ENCODE peak calls at places on chromosomes 4 and X, in four cellular contexts. H is stomach, Y is transverse colon, X is A549. C is an unnamed sample.

GRCh38 chr4:112938461-112939058 is 110.9 kb upstream of the ANK2 start:
- DNase-seq in H (no peak), Y (no peak), X (peak; percentile 22), C (no peak)

GRCh38 chr4:122747883-122748282 is 15.4 kb downstream of the BBS12 start:
- DNase-seq in H (no peak), Y (no peak), X (no peak), C (no peak)

GRCh38 chrX:18616688-18617087 is 55.2 kb downstream of the RS1 start:
- DNase-seq in H (no peak), Y (peak; percentile 11), X (no peak), C (no peak)

GRCh38 chr4:20019310-20020015 is 232.2 kb upstream of the SLIT2 start:
- DNase-seq in H (no peak), Y (peak; percentile 10), X (no peak), C (no peak)

GRCh38 chr4:153335665-153336064 is 8.8 kb upstream of the MND1 start:
- DNase-seq in H (no peak), Y (no peak), X (no peak), C (no peak)

GRCh38 chr4:187283306-187283705 is 559.6 kb upstream of the FAT1 start:
- DNase-seq in H (no peak), Y (no peak), X (no peak), C (no peak)

GRCh38 chr4:107312366-107312765 is 276.3 kb upstream of the DKK2 start:
- DNase-seq in H (no peak), Y (no peak), X (no peak), C (no peak)

GRCh38 chr4:152643153-152644035 is 36.4 kb downstream of the TMEM154 start:
- DNase-seq in H (no peak), Y (peak; percentile 51), X (no peak), C (no peak)

GRCh38 chr4:184538023-184538599 is 63.8 kb upstream of the IRF2 start:
- DNase-seq in H (peak; percentile 91), Y (peak; percentile 89), X (peak; percentile 66), C (peak; percentile 97)

GRCh38 chrX:24982306-24982965 is 33.3 kb downstream of the ARX start:
- DNase-seq in H (no peak), Y (no peak), X (no peak), C (no peak)

GRCh38 chr4:45693746-45694145 is 430.1 kb downstream of the GABRG1 start:
- DNase-seq in H (peak; percentile 27), Y (no peak), X (no peak), C (no peak)

GRCh38 chrX:67780694-67781109 is 236.9 kb downstream of the AR start:
- DNase-seq in H (peak; percentile 36), Y (peak; percentile 27), X (no peak), C (peak; percentile 41)

GRCh38 chr4:26861434-26862186 is 969 bp downstream of the STIM2 start:
- DNase-seq in H (peak; percentile 76), Y (peak; percentile 82), X (peak; percentile 11), C (peak; percentile 36)

GRCh38 chr4:94711635-94712034 is 46.1 kb upstream of the BMPR1B start:
- DNase-seq in H (no peak), Y (no peak), X (no peak), C (no peak)

GRCh38 chr4:153205028-153205648 is 895 bp downstream of the TRIM2 start:
- DNase-seq in H (peak; percentile 47), Y (peak; percentile 76), X (no peak), C (no peak)

GRCh38 chrX:83339724-83340123 is 168.4 kb upstream of the POU3F4 start:
- DNase-seq in H (no peak), Y (no peak), X (no peak), C (no peak)

GRCh38 chr4:94665500-94666398 is 92.0 kb upstream of the BMPR1B start:
- DNase-seq in H (no peak), Y (no peak), X (peak; percentile 24), C (no peak)

GRCh38 chrX:53045002-53045401 is 3.6 kb upstream of the GPR173 start:
- DNase-seq in H (no peak), Y (no peak), X (no peak), C (no peak)

GRCh38 chrX:52359614-52360232 is 9.1 kb upstream of the XAGE2 start:
- DNase-seq in H (no peak), Y (no peak), X (no peak), C (no peak)

GRCh38 chr4:151099976-151100417 is 569 bp downstream of the RPS3A start:
- DNase-seq in H (no peak), Y (no peak), X (no peak), C (no peak)

GRCh38 chrX:6981718-6982406 is 165.7 kb upstream of the STS start:
- DNase-seq in H (no peak), Y (no peak), X (no peak), C (no peak)

GRCh38 chr4:112296949-112297483 is at the start of gene ALPK1:
- DNase-seq in H (no peak), Y (no peak), X (peak; percentile 71), C (peak; percentile 48)

GRCh38 chrX:24870143-24870542 is 145.6 kb downstream of the ARX start:
- DNase-seq in H (no peak), Y (no peak), X (no peak), C (no peak)

GRCh38 chrX:53798281-53798680 is 111.8 kb upstream of the HUWE1 start:
- DNase-seq in H (no peak), Y (no peak), X (no peak), C (no peak)

GRCh38 chr4:4270529-4270928 is 19.4 kb downstream of the LYAR start:
- DNase-seq in H (no peak), Y (no peak), X (no peak), C (no peak)

GRCh38 chr4:75723117-75723801 is 1.1 kb upstream of the USO1 start:
- DNase-seq in H (no peak), Y (no peak), X (no peak), C (no peak)

GRCh38 chr4:14856076-14856926 is 146.0 kb upstream of the CPEB2 start:
- DNase-seq in H (peak; percentile 58), Y (peak; percentile 65), X (peak; percentile 65), C (peak; percentile 17)

GRCh38 chrX:108397627-108398392 is 40.4 kb downstream of the COL4A6 start:
- DNase-seq in H (no peak), Y (no peak), X (no peak), C (no peak)

GRCh38 chr4:102757681-102758080 is 3.1 kb downstream of the MANBA start:
- DNase-seq in H (no peak), Y (no peak), X (no peak), C (no peak)

GRCh38 chr4:95268819-95269565 is 279.8 kb downstream of the UNC5C start:
- DNase-seq in H (no peak), Y (no peak), X (no peak), C (no peak)

GRCh38 chr4:62119195-62119594 is 919.1 kb downstream of the ADGRL3 start:
- DNase-seq in H (no peak), Y (no peak), X (no peak), C (no peak)

GRCh38 chrX:129957241-129958099 is 25.0 kb upstream of the BCORL1 start:
- DNase-seq in H (peak; percentile 70), Y (peak; percentile 78), X (peak; percentile 84), C (no peak)

GRCh38 chr4:40506066-40506465 is 123.6 kb downstream of the RBM47 start:
- DNase-seq in H (no peak), Y (no peak), X (no peak), C (no peak)

GRCh38 chr4:85147481-85148076 is 181.1 kb upstream of the WDFY3 start:
- DNase-seq in H (peak; percentile 46), Y (peak; percentile 24), X (peak; percentile 13), C (peak; percentile 47)

GRCh38 chr4:66376396-66376795 is 706.1 kb upstream of the EPHA5 start:
- DNase-seq in H (no peak), Y (no peak), X (no peak), C (no peak)

GRCh38 chrX:103666202-103667107 is 20.0 kb downstream of the MORF4L2 start:
- DNase-seq in H (no peak), Y (no peak), X (no peak), C (no peak)

GRCh38 chr4:109969087-109969486 is 56.4 kb downstream of the EGF start:
- DNase-seq in H (no peak), Y (no peak), X (no peak), C (no peak)

GRCh38 chr4:52574036-52574435 is 85.1 kb downstream of the USP46 start:
- DNase-seq in H (no peak), Y (no peak), X (no peak), C (no peak)

DNA sequence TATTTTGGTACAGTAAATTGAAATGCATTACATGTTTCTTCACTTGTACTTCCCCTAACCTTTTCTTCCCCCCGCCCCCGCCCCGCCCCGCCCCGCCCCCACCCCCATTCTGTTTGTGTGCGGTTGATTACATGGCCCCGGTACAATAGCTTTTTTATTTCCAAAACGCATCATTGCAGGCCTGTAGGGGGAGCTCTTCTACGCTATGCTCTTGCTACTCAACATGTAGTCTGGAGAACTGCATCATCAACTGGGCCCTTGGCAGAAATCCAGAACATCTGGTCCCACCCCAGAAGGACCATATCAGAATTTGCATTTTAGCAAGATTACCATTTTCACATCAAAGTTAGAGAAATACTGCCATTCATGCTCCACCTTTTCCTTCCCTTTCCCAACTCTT is 333.3 kb upstream of the DDX53 start:
- DNase-seq in H (no peak), Y (no peak), X (no peak), C (no peak)
- H3K4me3 ChIP-seq in H (no peak overlapping the region), Y (no peak overlapping the region), X (no peak overlapping the region), C (no peak overlapping the region)

GRCh38 chr4:10554694-10555093 is 97.5 kb upstream of the ZNF518B start:
- DNase-seq in H (peak; percentile 35), Y (peak; percentile 46), X (peak; percentile 8), C (peak; percentile 89)
- TF ChIP-seq POLR2A in H (no peak), Y (no peak), X (no peak), C (no peak)

GRCh38 chr4:73836373-73837269 is at the start of gene CXCL6:
- DNase-seq in H (peak; percentile 48), Y (peak; percentile 28), X (no peak), C (peak; percentile 12)

GRCh38 chr4:73831569-73831968 is 4.9 kb upstream of the CXCL6 start:
- DNase-seq in H (no peak), Y (no peak), X (no peak), C (no peak)

GRCh38 chr4:73828945-73829344 is 7.5 kb upstream of the CXCL6 start:
- DNase-seq in H (no peak), Y (no peak), X (no peak), C (no peak)

GRCh38 chr4:73832651-73833237 is 3.7 kb upstream of the CXCL6 start:
- DNase-seq in H (no peak), Y (no peak), X (no peak), C (no peak)
- TF ChIP-seq EP300 in H (no peak), Y (no peak), X (no peak), C (no peak)

GRCh38 chr4:25299476-25300203 is 12.9 kb upstream of the ZCCHC4 start:
- DNase-seq in H (peak; percentile 82), Y (peak; percentile 51), X (no peak), C (no peak)
- H3K4me3 ChIP-seq in H (no peak overlapping the region), Y (peak overlapping the region; percentile 2), X (no peak overlapping the region), C (no peak overlapping the region)

DNA sequence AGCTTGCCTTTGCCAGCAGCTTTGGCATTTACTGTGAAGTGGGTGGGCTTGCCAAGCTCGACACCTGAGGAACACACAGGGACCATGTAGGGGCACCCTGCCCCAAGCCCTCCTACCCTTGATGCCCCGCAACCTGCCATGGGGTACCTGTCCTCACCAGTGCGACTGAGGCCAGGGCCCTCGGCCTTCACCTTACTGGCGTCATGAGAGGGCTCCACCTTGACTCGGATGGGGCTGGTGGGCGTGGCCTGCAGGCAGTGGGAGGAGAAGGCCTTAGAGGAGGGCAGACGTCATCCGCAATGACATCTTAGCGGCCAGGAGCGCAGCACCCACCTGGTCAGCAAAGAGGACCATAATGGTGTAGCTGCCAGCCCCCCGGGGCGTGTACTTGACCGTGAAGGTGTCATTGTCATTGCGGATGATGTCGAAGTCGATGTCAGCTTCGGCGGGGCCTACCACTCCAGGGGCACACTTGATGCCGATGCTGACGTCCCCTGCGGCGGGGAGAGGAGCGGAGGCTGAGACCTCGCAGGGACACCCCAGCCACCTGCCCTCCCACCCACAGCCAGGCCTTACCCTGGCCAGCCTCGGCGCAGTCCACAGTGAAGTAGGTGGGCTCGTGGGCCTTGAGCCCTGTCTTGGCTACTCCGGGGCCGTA is 12.2 kb downstream of the FLNA start:
- DNase-seq in H (no peak), Y (no peak), X (no peak), C (no peak)
- TF ChIP-seq POLR2A in H (no peak), Y (no peak), X (no peak), C (no peak)

C was measured in tibial nerve.